ENCODE peak calls at places on chromosomes 13 and 19, in eight cellular contexts. P is vagina, W is foreskin fibroblast, B is GM13977, C is body of pancreas, R is thoracic aorta, E is progenitor cell of endocrine pancreas, Q is AG09309. A is an unnamed sample.

GRCh38 chr19:44807162-44807561 is 1.7 kb upstream of the BCAM start:
- DNase-seq in P (no peak), W (no peak), B (peak), C (peak), R (no peak), E (no peak), Q (no peak), A (no peak)

GRCh38 chr19:29672319-29672932 is 7.2 kb downstream of the PLEKHF1 start:
- DNase-seq in P (no peak), W (no peak), B (peak), C (no peak), R (no peak), E (no peak), Q (no peak), A (no peak)

GRCh38 chr13:71968025-71968424 is 101.0 kb upstream of the DACH1 start:
- DNase-seq in P (no peak), W (no peak), B (no peak), C (no peak), R (no peak), E (no peak), Q (no peak), A (no peak)

GRCh38 chr13:31703780-31704179 is 35.5 kb upstream of the RXFP2 start:
- DNase-seq in P (no peak), W (no peak), B (no peak), C (no peak), R (no peak), E (no peak), Q (no peak), A (no peak)

GRCh38 chr19:35059006-35059798 is 17.7 kb downstream of the HPN start:
- DNase-seq in P (no peak), W (no peak), B (no peak), C (no peak), R (no peak), E (no peak), Q (no peak), A (no peak)

GRCh38 chr19:371501-372160 is 27.0 kb upstream of the MIER2 start:
- DNase-seq in P (no peak), W (no peak), B (no peak), C (no peak), R (no peak), E (peak), Q (no peak), A (no peak)

GRCh38 chr13:43127103-43127817 is 103.9 kb downstream of the DNAJC15 start:
- DNase-seq in P (no peak), W (no peak), B (no peak), C (no peak), R (no peak), E (no peak), Q (no peak), A (no peak)

GRCh38 chr13:32537580-32538233 is 888 bp downstream of the N4BP2L2 start:
- DNase-seq in P (no peak), W (no peak), B (no peak), C (peak), R (no peak), E (peak), Q (no peak), A (peak)

GRCh38 chr19:7216373-7216902 is 77.8 kb downstream of the INSR start:
- DNase-seq in P (no peak), W (no peak), B (peak), C (peak), R (no peak), E (no peak), Q (no peak), A (no peak)

GRCh38 chr13:109704771-109705628 is 81.4 kb downstream of the IRS2 start:
- DNase-seq in P (no peak), W (no peak), B (no peak), C (peak), R (no peak), E (no peak), Q (no peak), A (no peak)

GRCh38 chr13:113045214-113046007 is 60.2 kb upstream of the F7 start:
- DNase-seq in P (no peak), W (no peak), B (no peak), C (no peak), R (no peak), E (no peak), Q (no peak), A (no peak)

GRCh38 chr19:39156230-39156890 is 30.8 kb downstream of the PAK4 start:
- DNase-seq in P (no peak), W (no peak), B (no peak), C (peak), R (no peak), E (no peak), Q (no peak), A (no peak)

GRCh38 chr19:49999371-50000010 is 25.7 kb downstream of the VRK3 start:
- DNase-seq in P (no peak), W (no peak), B (no peak), C (no peak), R (no peak), E (no peak), Q (no peak), A (no peak)

GRCh38 chr13:73198888-73199497 is 140.2 kb downstream of the KLF5 start:
- DNase-seq in P (no peak), W (no peak), B (no peak), C (no peak), R (no peak), E (no peak), Q (no peak), A (no peak)

GRCh38 chr19:2164020-2164988 is 571 bp downstream of the DOT1L start:
- DNase-seq in P (no peak), W (no peak), B (no peak), C (no peak), R (no peak), E (peak), Q (no peak), A (peak)

GRCh38 chr19:36436531-36436930 is 18.1 kb upstream of the ZFP82 start:
- DNase-seq in P (no peak), W (no peak), B (no peak), C (no peak), R (no peak), E (no peak), Q (no peak), A (no peak)

GRCh38 chr19:7868671-7869452 is 5.3 kb downstream of the PRR36 start:
- DNase-seq in P (no peak), W (peak), B (peak), C (peak), R (no peak), E (peak), Q (no peak), A (peak)

GRCh38 chr13:90205081-90205480 is 1142.4 kb upstream of the MIR17HG start:
- DNase-seq in P (no peak), W (no peak), B (no peak), C (no peak), R (no peak), E (no peak), Q (no peak), A (no peak)

GRCh38 chr13:27455331-27455855 is 5.0 kb upstream of the MTIF3 start:
- DNase-seq in P (no peak), W (no peak), B (peak), C (no peak), R (no peak), E (no peak), Q (no peak), A (no peak)

GRCh38 chr19:20182232-20182785 is 15.3 kb downstream of the ZNF486 start:
- DNase-seq in P (no peak), W (no peak), B (no peak), C (no peak), R (no peak), E (no peak), Q (no peak), A (no peak)

GRCh38 chr19:57210381-57210780 is 19.1 kb downstream of the ZNF264 start:
- DNase-seq in P (no peak), W (no peak), B (no peak), C (no peak), R (no peak), E (no peak), Q (no peak), A (no peak)

GRCh38 chr19:20423381-20424207 is 142.0 kb downstream of the ZNF737 start:
- DNase-seq in P (no peak), W (peak), B (peak), C (peak), R (no peak), E (peak), Q (no peak), A (peak)

GRCh38 chr13:78121459-78122348 is 203.1 kb upstream of the EDNRB start:
- DNase-seq in P (no peak), W (peak), B (peak), C (peak), R (no peak), E (no peak), Q (peak), A (no peak)

GRCh38 chr19:49896863-49897621 is at the start of gene IL4I1:
- DNase-seq in P (no peak), W (no peak), B (peak), C (peak), R (no peak), E (no peak), Q (no peak), A (no peak)

GRCh38 chr13:80612804-80613203 is 271.9 kb upstream of the SPRY2 start:
- DNase-seq in P (no peak), W (no peak), B (no peak), C (no peak), R (no peak), E (no peak), Q (no peak), A (no peak)

GRCh38 chr19:6868341-6868740 is 19.0 kb upstream of the ADGRE1 start:
- DNase-seq in P (no peak), W (no peak), B (no peak), C (peak), R (no peak), E (no peak), Q (no peak), A (no peak)

GRCh38 chr13:111271186-111271698 is 49.2 kb upstream of the TEX29 start:
- DNase-seq in P (no peak), W (no peak), B (no peak), C (no peak), R (no peak), E (no peak), Q (no peak), A (no peak)

GRCh38 chr19:40920300-40921004 is 38.4 kb upstream of the CYP2A7 start:
- DNase-seq in P (no peak), W (no peak), B (no peak), C (no peak), R (no peak), E (no peak), Q (no peak), A (no peak)

GRCh38 chr19:40923934-40924391 is 41.9 kb upstream of the CYP2A7 start:
- DNase-seq in P (no peak), W (no peak), B (no peak), C (peak), R (no peak), E (no peak), Q (no peak), A (no peak)

DNA sequence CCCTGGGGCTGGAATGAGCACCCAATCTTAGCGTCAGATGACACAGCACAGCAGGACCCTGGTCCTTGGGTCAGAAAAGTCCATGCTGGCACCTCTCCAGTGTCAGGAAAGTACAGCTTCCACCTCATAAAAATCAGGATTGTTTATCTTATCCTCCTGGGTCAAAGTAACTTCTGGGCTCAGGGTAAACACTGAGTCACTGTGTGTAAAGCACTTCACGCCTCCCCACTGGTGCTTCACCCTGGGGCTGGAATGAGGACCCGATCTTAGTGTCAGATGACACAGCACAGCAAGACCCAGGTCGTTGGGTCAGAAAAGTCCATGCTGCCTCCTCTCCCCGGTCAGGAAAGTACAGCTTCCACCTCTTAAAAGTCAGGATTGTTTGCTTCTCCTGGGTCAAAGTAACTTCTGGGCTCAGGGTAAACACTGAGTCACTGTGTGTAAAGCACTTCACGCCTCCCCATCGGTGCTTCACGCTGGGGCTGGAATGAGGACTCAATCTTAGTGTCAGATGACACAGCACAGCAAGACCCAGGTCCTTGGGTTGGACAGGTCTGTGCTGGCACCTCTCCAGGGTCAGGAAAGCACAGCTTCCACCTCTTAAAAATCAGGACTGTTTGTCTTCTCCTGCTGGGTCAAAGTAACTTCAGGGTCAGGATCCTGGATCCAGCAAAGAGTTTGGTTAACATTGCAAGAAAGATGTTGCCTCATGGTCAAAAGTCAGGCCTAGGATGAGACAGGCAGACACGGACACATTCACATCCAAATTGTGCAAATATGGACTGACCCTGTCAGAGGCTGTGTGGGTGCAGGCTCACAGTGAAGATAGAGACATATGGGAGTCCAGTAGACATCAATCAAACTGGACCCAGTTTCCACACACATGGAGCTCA is 39.2 kb upstream of the CYP2A7 start:
- DNase-seq in P (no peak), W (peak), B (no peak), C (peak), R (no peak), E (no peak), Q (no peak), A (no peak)
- TF ChIP-seq CTCF in P (no peak), W (no peak), B (no peak), C (no peak), R (no peak), E (no peak), Q (no peak), A (no peak)

DNA sequence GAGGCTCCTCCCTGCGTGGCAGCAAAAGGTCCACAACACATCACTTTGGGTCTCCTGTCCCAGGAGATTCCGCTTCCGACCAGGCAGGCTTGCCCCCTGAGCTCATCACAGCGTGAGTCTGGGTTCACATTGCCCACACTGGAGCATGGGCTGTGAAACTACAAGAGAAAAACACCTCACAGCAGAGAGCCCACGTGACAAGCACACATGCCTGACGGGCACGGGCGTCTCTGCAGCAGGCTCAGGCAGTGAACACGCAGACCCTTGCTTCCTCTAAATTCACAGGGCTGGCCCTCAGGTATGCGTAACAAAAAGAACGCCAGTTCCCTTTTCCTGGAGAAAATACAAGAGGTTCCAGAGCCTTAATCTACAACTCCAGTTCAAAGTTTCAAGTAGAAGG is 41.9 kb downstream of the RASA3 start:
- DNase-seq in P (no peak), W (no peak), B (no peak), C (no peak), R (no peak), E (no peak), Q (no peak), A (no peak)
- TF ChIP-seq CTCF in P (no peak), W (no peak), B (no peak), C (no peak), R (no peak), E (no peak), Q (no peak), A (no peak)

GRCh38 chr19:10115392-10116084 is 4.0 kb downstream of the P2RY11 start:
- DNase-seq in P (peak), W (no peak), B (no peak), C (no peak), R (no peak), E (no peak), Q (no peak), A (no peak)
- TF ChIP-seq CTCF in P (no peak), W (no peak), B (no peak), C (no peak), R (no peak), E (no peak), Q (no peak), A (no peak)

DNA sequence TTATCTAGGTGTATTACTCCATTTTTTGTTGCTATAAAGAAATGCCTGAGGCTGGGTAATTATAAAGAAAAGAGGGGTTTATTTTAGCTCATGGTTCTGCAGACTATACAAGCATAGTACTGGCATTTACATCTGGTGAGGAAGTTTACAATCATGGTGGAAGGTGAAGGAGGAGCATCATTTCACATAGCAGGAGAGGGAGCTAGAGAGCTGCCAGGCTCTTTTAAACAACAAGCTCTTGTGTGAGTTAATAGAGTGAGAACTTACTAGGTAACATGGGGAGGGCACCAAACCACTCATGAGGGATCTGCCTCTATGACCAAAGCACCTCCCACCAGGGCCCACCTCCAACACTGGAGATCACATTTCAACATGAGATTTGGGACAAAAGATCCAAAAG is 221.7 kb upstream of the GPC6 start:
- DNase-seq in P (no peak), W (no peak), B (no peak), C (no peak), R (no peak), E (no peak), Q (peak), A (no peak)
- TF ChIP-seq CTCF in P (no peak), W (peak), B (no peak), C (no peak), R (no peak), E (no peak), Q (peak), A (no peak)

GRCh38 chr19:53782698-53783097 is 41.4 kb downstream of the NLRP12 start:
- DNase-seq in P (no peak), W (no peak), B (no peak), C (no peak), R (no peak), E (no peak), Q (no peak), A (no peak)
- TF ChIP-seq CTCF in P (no peak), W (no peak), B (no peak), C (no peak), R (no peak), E (no peak), Q (no peak), A (no peak)

GRCh38 chr13:106520205-106521004 is 15.1 kb downstream of the EFNB2 start:
- DNase-seq in P (no peak), W (peak), B (no peak), C (no peak), R (no peak), E (no peak), Q (no peak), A (no peak)
- TF ChIP-seq CTCF in P (no peak), W (peak), B (peak), C (peak), R (peak), E (peak), Q (peak), A (no peak)

DNA sequence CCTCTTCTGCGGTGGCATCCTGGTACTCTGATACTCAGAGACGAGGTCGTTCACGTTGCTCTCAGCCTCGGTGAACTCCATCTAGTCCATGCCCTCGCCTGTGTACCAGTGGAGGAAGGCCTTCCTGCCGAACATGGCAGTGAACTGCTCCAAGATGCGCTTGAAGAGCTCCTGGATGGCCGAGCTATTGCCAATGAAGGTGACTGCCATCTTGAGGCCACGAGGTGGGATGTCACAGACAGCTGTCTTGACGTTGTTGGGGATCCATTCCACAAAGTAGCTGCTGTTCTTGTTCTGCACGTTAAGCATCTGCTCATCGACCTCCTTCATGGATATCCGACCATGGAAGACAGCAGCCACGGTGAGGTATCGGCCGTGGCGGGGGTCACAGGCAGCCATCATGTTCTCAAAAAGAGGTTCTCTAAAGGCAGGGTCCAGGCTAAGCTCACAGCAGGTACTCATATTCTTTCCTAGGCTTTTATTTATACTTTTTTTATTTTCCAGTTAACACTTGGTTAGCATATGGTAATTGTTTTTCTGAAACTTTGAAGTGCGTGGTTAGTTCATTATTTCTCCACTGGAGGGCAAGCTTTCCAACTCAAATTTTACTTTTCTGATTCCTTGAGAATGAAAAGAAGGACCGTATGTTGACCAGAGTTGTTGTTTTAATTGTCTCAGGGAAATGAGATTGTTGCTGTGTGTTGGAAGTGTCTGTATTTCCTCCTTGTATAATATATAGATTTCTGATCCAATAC is 72.4 kb upstream of the RGCC start:
- DNase-seq in P (no peak), W (no peak), B (no peak), C (no peak), R (no peak), E (no peak), Q (no peak), A (no peak)
- TF ChIP-seq CTCF in P (no peak), W (peak), B (peak), C (peak), R (peak), E (peak), Q (peak), A (peak)

DNA sequence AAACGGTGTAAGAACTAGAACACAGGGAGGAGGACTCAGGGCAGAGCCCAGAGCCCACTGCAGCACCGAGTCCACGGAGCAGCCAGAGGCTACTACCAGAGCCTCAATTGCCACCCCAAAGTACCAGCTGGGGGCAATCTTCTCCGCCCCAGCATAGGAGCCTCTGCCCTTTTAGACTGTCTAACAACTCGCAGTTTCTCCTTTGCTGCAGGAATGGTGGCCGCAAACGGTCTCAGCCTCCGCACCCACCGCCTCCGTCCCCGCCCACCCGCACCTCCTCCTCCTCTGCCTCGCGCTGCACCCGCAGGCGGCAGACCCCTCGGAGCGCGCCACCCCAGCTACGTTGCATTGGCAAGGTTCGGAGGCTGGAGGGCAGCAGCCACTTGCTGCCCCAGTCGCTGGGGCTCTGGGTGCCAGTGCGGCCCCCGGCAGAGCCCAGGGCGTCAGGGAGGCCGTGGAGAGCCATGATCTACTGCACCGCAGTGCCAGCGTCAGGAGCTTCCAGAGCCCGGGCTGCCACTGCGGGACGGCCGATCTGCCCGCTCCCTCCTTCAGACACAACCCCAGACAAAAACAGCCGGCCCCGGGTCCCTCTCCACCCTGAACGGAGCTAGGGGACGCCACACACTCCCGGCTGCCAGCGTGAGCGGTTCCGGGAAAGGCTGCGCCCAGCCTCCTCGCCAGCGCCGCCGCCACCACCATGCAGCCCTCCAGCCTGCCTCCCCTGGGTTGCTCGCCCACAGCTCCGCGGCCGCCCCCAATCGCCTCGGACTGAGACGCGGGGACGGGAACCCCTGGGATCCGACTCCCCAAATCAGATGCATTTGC is 1.8 kb downstream of the FGF14 start:
- DNase-seq in P (no peak), W (no peak), B (peak), C (peak), R (no peak), E (no peak), Q (no peak), A (no peak)
- TF ChIP-seq CTCF in P (no peak), W (no peak), B (peak), C (no peak), R (no peak), E (no peak), Q (peak), A (no peak)

GRCh38 chr19:42401365-42402303 is 11.5 kb upstream of the CNFN start:
- DNase-seq in P (no peak), W (peak), B (peak), C (peak), R (no peak), E (peak), Q (peak), A (peak)
- TF ChIP-seq CTCF in P (peak), W (peak), B (peak), C (peak), R (peak), E (peak), Q (peak), A (peak)

GRCh38 chr13:48975926-48976676 is 389 bp downstream of the FNDC3A start:
- DNase-seq in P (no peak), W (peak), B (peak), C (peak), R (peak), E (peak), Q (no peak), A (peak)
- TF ChIP-seq CTCF in P (no peak), W (no peak), B (peak), C (no peak), R (no peak), E (peak), Q (no peak), A (no peak)

A was measured in mesothelial cell of epicardium.